ENCODE peak calls at places on chromosomes 4 and X, in five cellular contexts. H is hepatocyte, D is foreskin fibroblast, V is astrocyte of the spinal cord, G is upper lobe of right lung. R is an unnamed sample.

GRCh38 chrX:24494544-24495113 is 29.5 kb downstream of the PDK3 start:
- DNase-seq in H (peak; percentile 79), D (peak; percentile 26), V (peak; percentile 83), G (no peak), R (peak; percentile 83)

GRCh38 chr4:113673450-113673849 is 88.1 kb downstream of the CAMK2D start:
- DNase-seq in H (peak; percentile 20), D (no peak), V (no peak), G (no peak), R (no peak)

GRCh38 chr4:108743021-108743420 is 19.8 kb downstream of the ETNPPL start:
- DNase-seq in H (no peak), D (no peak), V (no peak), G (no peak), R (no peak)

GRCh38 chr4:37891221-37892159 is 606 bp downstream of the TBC1D1 start:
- DNase-seq in H (no peak), D (no peak), V (no peak), G (no peak), R (no peak)

GRCh38 chr4:83413676-83414075 is 41.9 kb downstream of the HELQ start:
- DNase-seq in H (no peak), D (no peak), V (no peak), G (no peak), R (no peak)

GRCh38 chr4:80103615-80104014 is 30.6 kb upstream of the ANTXR2 start:
- DNase-seq in H (no peak), D (no peak), V (no peak), G (no peak), R (no peak)

GRCh38 chrX:97854071-97854470 is 970.4 kb downstream of the RPA4 start:
- DNase-seq in H (no peak), D (no peak), V (no peak), G (no peak), R (no peak)

GRCh38 chrX:63514575-63514967 is 163.4 kb upstream of the SPIN4 start:
- DNase-seq in H (no peak), D (peak; percentile 4), V (no peak), G (no peak), R (peak; percentile 11)

GRCh38 chr4:139522457-139522856 is 33.6 kb downstream of the SETD7 start:
- DNase-seq in H (no peak), D (no peak), V (no peak), G (no peak), R (no peak)

GRCh38 chrX:42934020-42934701 is 156.2 kb upstream of the PPP1R2C start:
- DNase-seq in H (no peak), D (no peak), V (peak; percentile 0), G (no peak), R (no peak)

GRCh38 chr4:152680988-152681731 is 1.4 kb upstream of the TMEM154 start:
- DNase-seq in H (no peak), D (peak; percentile 83), V (peak; percentile 65), G (no peak), R (peak; percentile 64)

GRCh38 chrX:48896611-48897011 is 957 bp downstream of the TIMM17B start:
- DNase-seq in H (no peak), D (no peak), V (no peak), G (no peak), R (peak; percentile 42)

GRCh38 chrX:139112432-139112831 is 400.9 kb upstream of the FGF13 start:
- DNase-seq in H (peak; percentile 4), D (no peak), V (peak; percentile 48), G (no peak), R (no peak)

DNA sequence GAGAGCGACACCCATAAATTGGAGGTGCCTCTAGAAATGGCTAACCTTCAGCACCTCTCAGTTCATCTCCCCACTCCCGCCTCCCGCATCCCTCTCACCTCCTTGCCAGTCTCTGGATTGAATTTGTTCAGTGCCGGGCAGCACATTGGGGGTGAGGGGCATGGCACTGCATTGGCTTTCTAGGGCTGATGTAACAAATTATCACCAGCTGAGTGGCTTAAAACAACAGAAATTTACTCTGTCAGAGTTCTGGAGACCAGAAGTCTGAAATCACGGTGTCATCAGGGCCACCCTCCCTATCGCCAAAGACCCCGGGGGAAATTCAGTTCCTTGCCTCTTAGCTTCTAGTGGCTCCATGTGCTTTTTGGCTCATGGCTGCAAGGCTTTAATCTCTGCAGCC is 105.1 kb upstream of the RBPJ start:
- DNase-seq in H (no peak), D (no peak), V (no peak), G (no peak), R (no peak)
- TF ChIP-seq CTCF in H (no peak), D (no peak), V (no peak), G (no peak), R (no peak)

GRCh38 chr4:1940566-1940965 is 68.2 kb downstream of the NELFA start:
- DNase-seq in H (no peak), D (no peak), V (no peak), G (no peak), R (no peak)
- H3K4me3 ChIP-seq in H (no peak overlapping the region), D (no peak overlapping the region), V (no peak overlapping the region), G (no peak overlapping the region), R (no peak overlapping the region)

GRCh38 chrX:153969125-153969903 is 2.3 kb downstream of the HCFC1 start:
- DNase-seq in H (no peak), D (no peak), V (no peak), G (no peak), R (no peak)

GRCh38 chrX:153967536-153968214 is 3.9 kb downstream of the HCFC1 start:
- DNase-seq in H (no peak), D (no peak), V (no peak), G (no peak), R (no peak)

GRCh38 chrX:153969904-153970397 is 1.7 kb downstream of the HCFC1 start:
- DNase-seq in H (no peak), D (no peak), V (peak; percentile 46), G (no peak), R (peak; percentile 35)

GRCh38 chrX:153968255-153968654 is 3.4 kb downstream of the HCFC1 start:
- DNase-seq in H (no peak), D (no peak), V (no peak), G (no peak), R (no peak)

GRCh38 chrX:153968754-153969124 is 2.9 kb downstream of the HCFC1 start:
- DNase-seq in H (no peak), D (no peak), V (peak; percentile 16), G (no peak), R (no peak)
- TF ChIP-seq CTCF in H (no peak), D (no peak), V (no peak), G (no peak), R (no peak)

GRCh38 chr4:173360587-173361221 is 10.1 kb upstream of the SAP30 start:
- DNase-seq in H (peak; percentile 6), D (no peak), V (peak; percentile 17), G (no peak), R (peak; percentile 45)

GRCh38 chr4:173357939-173358338 is 12.8 kb upstream of the SAP30 start:
- DNase-seq in H (no peak), D (no peak), V (no peak), G (no peak), R (no peak)

GRCh38 chr4:173367285-173367684 is 3.5 kb upstream of the SAP30 start:
- DNase-seq in H (no peak), D (peak; percentile 21), V (peak; percentile 18), G (no peak), R (peak; percentile 59)

GRCh38 chr4:173365359-173365996 is 5.3 kb upstream of the SAP30 start:
- DNase-seq in H (no peak), D (no peak), V (no peak), G (no peak), R (no peak)

DNA sequence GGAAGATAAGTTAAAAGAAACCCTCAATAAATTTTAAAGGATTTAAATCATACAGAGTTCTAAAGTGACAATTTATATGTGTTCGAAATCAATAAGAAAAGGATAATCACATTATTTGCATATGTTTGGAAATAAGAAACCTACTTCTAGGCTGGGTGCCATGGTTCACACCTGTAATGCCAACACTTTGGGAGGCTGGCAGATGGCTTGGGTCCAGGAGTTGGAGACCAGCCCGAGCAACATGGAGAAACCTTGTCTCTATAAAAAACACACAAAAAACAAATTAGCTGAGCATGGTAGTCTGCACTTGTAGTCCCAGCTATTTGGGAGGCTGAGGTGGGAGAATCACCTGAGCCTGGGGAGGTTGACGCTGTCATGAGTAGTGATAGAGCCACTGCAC is 8.1 kb upstream of the SAP30 start:
- DNase-seq in H (no peak), D (no peak), V (no peak), G (no peak), R (no peak)
- H3K4me3 ChIP-seq in H (no peak overlapping the region), D (no peak overlapping the region), V (no peak overlapping the region), G (no peak overlapping the region), R (no peak overlapping the region)